ENCODE peak calls at places on chromosomes 3 and 15, in four cellular contexts. One of them, this sample, is unnamed.
A peak's percentile ranks its signal among the peaks of the same experiment; 100 is the strongest.

GRCh38 chr3:168926426-168926825 is 737.1 kb downstream of the MECOM start:
- DNase-seq in AG09319: no peak
- DNase-seq in RWPE1: no peak
- DNase-seq in gastrocnemius medialis: no peak
- DNase-seq in this sample: no peak

GRCh38 chr3:119498188-119498987 is at the start of gene TIMMDC1:
- DNase-seq in AG09319: peak; percentile 84
- DNase-seq in RWPE1: peak; percentile 96
- DNase-seq in gastrocnemius medialis: peak; percentile 96
- DNase-seq in this sample: peak; percentile 92

GRCh38 chr15:64000183-64000710 is 46.0 kb downstream of the DAPK2 start:
- DNase-seq in AG09319: no peak
- DNase-seq in RWPE1: no peak
- DNase-seq in gastrocnemius medialis: no peak
- DNase-seq in this sample: no peak

GRCh38 chr15:83206971-83207621 is 527 bp downstream of the HDGFL3 start:
- DNase-seq in AG09319: no peak
- DNase-seq in RWPE1: peak; percentile 50
- DNase-seq in gastrocnemius medialis: no peak
- DNase-seq in this sample: no peak

GRCh38 chr15:57538822-57539221 is 52.9 kb upstream of the MYZAP start:
- DNase-seq in AG09319: no peak
- DNase-seq in RWPE1: no peak
- DNase-seq in gastrocnemius medialis: no peak
- DNase-seq in this sample: no peak

GRCh38 chr3:157388976-157389375 is 47.7 kb upstream of the PTX3 start:
- DNase-seq in AG09319: no peak
- DNase-seq in RWPE1: no peak
- DNase-seq in gastrocnemius medialis: no peak
- DNase-seq in this sample: no peak

GRCh38 chr15:89575656-89576416 is 567 bp downstream of the TICRR start:
- DNase-seq in AG09319: no peak
- DNase-seq in RWPE1: peak; percentile 18
- DNase-seq in gastrocnemius medialis: no peak
- DNase-seq in this sample: no peak

GRCh38 chr15:74228723-74229081 is 7.4 kb upstream of the CCDC33 start:
- DNase-seq in AG09319: no peak
- DNase-seq in RWPE1: no peak
- DNase-seq in gastrocnemius medialis: no peak
- DNase-seq in this sample: no peak

GRCh38 chr3:171654809-171655208 is 155.5 kb downstream of the PLD1 start:
- DNase-seq in AG09319: peak; percentile 37
- DNase-seq in RWPE1: peak; percentile 56
- DNase-seq in gastrocnemius medialis: peak; percentile 68
- DNase-seq in this sample: no peak

GRCh38 chr3:133377396-133377795 is 22.5 kb upstream of the BFSP2 start:
- DNase-seq in AG09319: peak; percentile 4
- DNase-seq in RWPE1: peak; percentile 44
- DNase-seq in gastrocnemius medialis: no peak
- DNase-seq in this sample: no peak

GRCh38 chr15:80823995-80824394 is 44.8 kb downstream of the CEMIP start:
- DNase-seq in AG09319: no peak
- DNase-seq in RWPE1: no peak
- DNase-seq in gastrocnemius medialis: no peak
- DNase-seq in this sample: no peak

GRCh38 chr3:152524198-152525140 is 255.7 kb downstream of the MBNL1 start:
- DNase-seq in AG09319: peak; percentile 28
- DNase-seq in RWPE1: peak; percentile 9
- DNase-seq in gastrocnemius medialis: no peak
- DNase-seq in this sample: peak; percentile 25

GRCh38 chr15:58260186-58260910 is 122.2 kb downstream of the AQP9 start:
- DNase-seq in AG09319: no peak
- DNase-seq in RWPE1: peak; percentile 15
- DNase-seq in gastrocnemius medialis: peak; percentile 83
- DNase-seq in this sample: no peak

GRCh38 chr3:144085964-144086363 is 114.3 kb downstream of the DIPK2A start:
- DNase-seq in AG09319: no peak
- DNase-seq in RWPE1: peak; percentile 77
- DNase-seq in gastrocnemius medialis: no peak
- DNase-seq in this sample: no peak

GRCh38 chr15:58793862-58794261 is 22.8 kb downstream of the MINDY2 start:
- DNase-seq in AG09319: no peak
- DNase-seq in RWPE1: peak; percentile 97
- DNase-seq in gastrocnemius medialis: no peak
- DNase-seq in this sample: no peak

This sample was measured in NCI-H1930.